ENCODE peak calls at places on chromosomes 13 and 19, in seven cellular contexts. B is MM.1S, N is GM12865, G is Peyer's patch, K is astrocyte of the cerebellum, O is AG10803, C is epithelial cell of esophagus. R is an unnamed sample.

GRCh38 chr13:29847501-29847983 is 2.9 kb downstream of the UBL3 start:
- DNase-seq in B (no peak), N (no peak), G (peak; percentile 47), K (no peak), O (peak; percentile 56), C (peak; percentile 54), R (no peak)

GRCh38 chr13:110820311-110820710 is 94.6 kb downstream of the ANKRD10 start:
- DNase-seq in B (no peak), N (no peak), G (no peak), K (no peak), O (no peak), C (no peak), R (no peak)

GRCh38 chr19:33905473-33905936 is 108.8 kb downstream of the KCTD15 start:
- DNase-seq in B (no peak), N (no peak), G (no peak), K (no peak), O (no peak), C (peak; percentile 26), R (no peak)

GRCh38 chr13:113588394-113589111 is 4.0 kb downstream of the TFDP1 start:
- DNase-seq in B (no peak), N (no peak), G (peak; percentile 19), K (no peak), O (no peak), C (no peak), R (no peak)

GRCh38 chr13:22423261-22423660 is 752.4 kb downstream of the FGF9 start:
- DNase-seq in B (no peak), N (no peak), G (no peak), K (no peak), O (no peak), C (no peak), R (no peak)

GRCh38 chr13:24923305-24923640 is 159.3 kb downstream of the RNF17 start:
- DNase-seq in B (peak; percentile 90), N (peak; percentile 94), G (no peak), K (peak; percentile 77), O (peak; percentile 83), C (no peak), R (peak; percentile 92)

GRCh38 chr13:30576528-30576927 is 41.2 kb upstream of the USPL1 start:
- DNase-seq in B (no peak), N (no peak), G (no peak), K (no peak), O (no peak), C (peak; percentile 50), R (no peak)

GRCh38 chr19:50658438-50659317 is 9.4 kb downstream of the C19orf81 start:
- DNase-seq in B (no peak), N (no peak), G (peak; percentile 61), K (no peak), O (peak; percentile 49), C (peak; percentile 6), R (no peak)

GRCh38 chr13:105346141-105346766 is 1189.2 kb downstream of the EFNB2 start:
- DNase-seq in B (no peak), N (no peak), G (no peak), K (peak; percentile 54), O (peak; percentile 69), C (peak; percentile 90), R (no peak)

GRCh38 chr13:78100481-78100880 is 181.8 kb upstream of the EDNRB start:
- DNase-seq in B (no peak), N (no peak), G (no peak), K (no peak), O (peak; percentile 10), C (peak; percentile 9), R (no peak)

GRCh38 chr19:55454787-55455243 is 6.6 kb downstream of the ISOC2 start:
- DNase-seq in B (no peak), N (peak; percentile 59), G (no peak), K (no peak), O (peak; percentile 26), C (peak; percentile 59), R (no peak)

GRCh38 chr19:13058951-13059660 is 43.6 kb downstream of the LYL1 start:
- DNase-seq in B (no peak), N (no peak), G (no peak), K (no peak), O (no peak), C (no peak), R (no peak)

GRCh38 chr13:73825143-73825542 is 309.1 kb downstream of the KLF12 start:
- DNase-seq in B (no peak), N (no peak), G (no peak), K (no peak), O (no peak), C (no peak), R (no peak)

GRCh38 chr13:25171517-25172302 is at the start of gene AMER2:
- DNase-seq in B (no peak), N (peak; percentile 22), G (no peak), K (no peak), O (peak; percentile 4), C (no peak), R (no peak)

GRCh38 chr13:79966039-79966438 is 374.9 kb downstream of the SPRY2 start:
- DNase-seq in B (no peak), N (no peak), G (no peak), K (no peak), O (no peak), C (peak; percentile 27), R (no peak)

GRCh38 chr13:26601669-26602068 is 44.2 kb downstream of the WASF3 start:
- DNase-seq in B (peak; percentile 59), N (peak; percentile 50), G (no peak), K (no peak), O (peak; percentile 73), C (peak; percentile 27), R (peak; percentile 38)

GRCh38 chr19:47608074-47608907 is 643 bp upstream of the BICRA start:
- DNase-seq in B (peak; percentile 93), N (peak; percentile 97), G (peak; percentile 97), K (peak; percentile 81), O (peak; percentile 92), C (peak; percentile 95), R (peak; percentile 61)

GRCh38 chr13:108915634-108916497 is 286.5 kb downstream of the MYO16 start:
- DNase-seq in B (peak; percentile 92), N (peak; percentile 81), G (peak; percentile 94), K (peak; percentile 90), O (peak; percentile 75), C (peak; percentile 96), R (peak; percentile 60)

GRCh38 chr13:107843281-107843680 is 372.1 kb downstream of the LIG4 start:
- DNase-seq in B (no peak), N (no peak), G (no peak), K (no peak), O (no peak), C (no peak), R (no peak)

GRCh38 chr13:96052655-96053002 is 572 bp downstream of the UGGT2 start:
- DNase-seq in B (peak; percentile 68), N (peak; percentile 60), G (no peak), K (peak; percentile 29), O (peak; percentile 64), C (peak; percentile 71), R (no peak)

GRCh38 chr13:99197257-99197651 is 3.4 kb upstream of the UBAC2 start:
- DNase-seq in B (no peak), N (no peak), G (no peak), K (no peak), O (no peak), C (no peak), R (no peak)

GRCh38 chr13:94178625-94179244 is 300.7 kb downstream of the DCT start:
- DNase-seq in B (no peak), N (no peak), G (no peak), K (no peak), O (no peak), C (no peak), R (no peak)

GRCh38 chr13:46962286-46962941 is 65.6 kb upstream of the HTR2A start:
- DNase-seq in B (no peak), N (peak; percentile 40), G (no peak), K (no peak), O (peak; percentile 42), C (peak; percentile 55), R (no peak)
- TF ChIP-seq CTCF in B (peak; percentile 42), N (peak; percentile 56), G (no peak), K (peak; percentile 39), O (peak; percentile 43), C (peak; percentile 41), R (peak; percentile 67)

DNA sequence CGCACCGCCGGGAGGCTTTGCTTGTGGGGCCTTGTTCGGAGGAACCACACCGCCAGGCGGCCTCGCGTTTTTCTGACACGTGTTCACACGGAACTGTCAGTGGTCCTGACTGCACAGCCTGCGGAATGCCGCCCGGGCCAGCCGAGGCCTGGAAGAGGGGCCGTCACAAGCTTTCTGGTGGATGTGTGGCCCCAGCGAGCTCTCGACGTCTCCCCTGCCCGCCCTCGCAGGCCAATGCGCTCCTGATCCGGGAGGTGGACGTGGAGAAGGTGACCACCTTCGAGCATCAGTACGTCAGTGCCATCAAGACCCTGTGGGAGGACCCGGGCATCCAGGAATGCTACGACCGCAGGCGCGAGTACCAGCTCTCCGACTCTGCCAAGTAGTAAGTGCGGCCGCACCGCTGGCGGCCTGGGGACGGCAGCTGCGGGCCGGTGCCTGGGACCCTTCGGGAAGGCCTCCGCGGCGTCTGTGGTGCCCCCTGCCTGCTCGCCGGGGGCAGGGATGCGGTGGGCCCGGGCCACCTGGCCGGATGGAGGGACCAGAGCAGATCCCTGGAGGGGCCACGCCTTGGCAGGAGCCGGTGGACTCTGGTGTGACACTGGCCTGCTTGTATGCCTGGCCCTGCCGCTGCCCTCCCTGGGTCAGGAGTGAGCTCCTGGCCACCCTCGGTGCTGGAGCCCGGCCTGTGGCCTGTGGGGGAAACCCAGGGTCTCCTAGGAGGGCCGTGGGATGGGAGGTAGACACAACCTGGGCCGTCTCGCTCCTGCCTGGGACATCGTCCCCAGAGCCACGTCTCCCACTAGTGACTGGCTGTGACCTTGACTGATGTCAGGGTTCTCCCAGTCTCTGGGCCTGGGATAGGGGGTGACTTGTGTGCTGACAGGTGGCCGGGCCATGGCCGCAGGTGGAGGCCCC is 19.2 kb downstream of the GNA11 start:
- DNase-seq in B (no peak), N (no peak), G (no peak), K (no peak), O (no peak), C (no peak), R (no peak)
- H3K4me3 ChIP-seq in B (no peak overlapping the region), N (no peak overlapping the region), G (no peak overlapping the region), K (no peak overlapping the region), O (no peak overlapping the region), C (no peak overlapping the region), R (no peak overlapping the region)

DNA sequence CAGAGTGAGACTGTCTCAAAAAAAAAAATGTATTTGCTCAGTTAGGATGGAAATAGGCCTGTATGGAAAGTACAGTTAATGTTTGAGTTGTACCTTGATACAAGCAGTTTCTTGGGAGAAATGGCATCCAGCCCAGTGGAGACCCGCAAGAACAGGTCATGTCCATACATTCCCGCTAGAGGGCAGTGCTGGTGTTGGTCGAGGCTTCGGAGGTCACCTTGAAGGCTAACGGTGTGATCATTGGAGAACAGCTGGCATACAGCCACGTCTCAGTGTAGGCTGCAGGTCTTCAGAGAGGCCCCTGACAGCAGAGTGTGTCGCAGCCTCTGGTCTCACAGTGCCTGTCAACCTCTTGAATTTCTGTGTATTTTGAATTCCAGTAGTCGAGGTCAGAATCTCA is 7.5 kb downstream of the ZNF610 start:
- DNase-seq in B (peak; percentile 15), N (peak; percentile 45), G (peak; percentile 64), K (no peak), O (peak; percentile 9), C (peak; percentile 20), R (peak; percentile 19)
- TF ChIP-seq CTCF in B (peak; percentile 42), N (peak; percentile 24), G (no peak), K (peak; percentile 9), O (peak; percentile 31), C (peak; percentile 27), R (peak; percentile 58)

DNA sequence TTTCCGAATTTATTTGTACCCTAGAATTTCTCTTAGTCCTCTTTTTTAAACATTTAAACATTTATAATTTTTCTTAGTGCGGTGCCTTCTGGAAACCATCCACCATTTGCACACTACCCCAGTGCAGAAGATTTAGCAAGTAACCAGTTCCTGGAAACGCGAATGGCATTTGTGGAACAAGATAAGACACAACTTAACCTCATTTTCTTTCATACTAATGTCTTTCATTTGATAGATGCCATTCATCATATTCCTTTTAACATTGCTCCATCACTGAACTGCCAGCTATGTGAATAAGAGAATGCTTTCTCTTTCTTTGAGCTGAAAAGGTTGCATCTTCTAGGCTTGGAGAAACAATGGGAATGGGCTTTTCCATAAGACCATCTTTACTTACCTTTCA is 6.8 kb downstream of the FRY start:
- DNase-seq in B (no peak), N (no peak), G (no peak), K (no peak), O (no peak), C (no peak), R (no peak)
- H3K4me3 ChIP-seq in B (no peak overlapping the region), N (no peak overlapping the region), G (no peak overlapping the region), K (no peak overlapping the region), O (no peak overlapping the region), C (no peak overlapping the region), R (no peak overlapping the region)

R was measured in GM12864.